ENCODE peak calls at places on chromosomes 3 and 15, in ten cellular contexts. G is GM23248; U is thoracic aorta; X is Calu3; P is fibroblast of mammary gland; J is CD8-positive, alpha-beta T cell; B is NCI-H187; Z is cardiac fibroblast; Q is colonic mucosa; Y is hepatic stellate cell. V is an unnamed sample.
A peak's percentile ranks its signal among the peaks of the same experiment; 100 is the strongest.

GRCh38 chr3:87997298-87997697 is 61.5 kb downstream of the CGGBP1 start:
- DNase-seq in P (peak; percentile 17), G (peak; percentile 33), U (no peak), B (no peak), Z (no peak), Q (no peak), Y (no peak), J (no peak), X (peak; percentile 60), V (no peak)

GRCh38 chr3:16601539-16602005 is 3.7 kb downstream of the DAZL start:
- DNase-seq in Y (no peak), Z (no peak), B (no peak), X (no peak), Q (no peak), G (no peak), P (no peak), U (no peak), J (no peak), V (no peak)

GRCh38 chr15:97446138-97446537 is 514.4 kb upstream of the ARRDC4 start:
- DNase-seq in G (no peak), B (no peak), P (no peak), U (no peak), Y (no peak), Q (no peak), Z (no peak), J (no peak), X (no peak), V (no peak)

GRCh38 chr3:134757549-134758069 is 37.5 kb upstream of the EPHB1 start:
- DNase-seq in G (no peak), J (no peak), U (no peak), Z (no peak), X (no peak), Q (no peak), B (no peak), P (no peak), Y (no peak), V (no peak)

GRCh38 chr3:107220538-107220937 is 156.7 kb upstream of the CCDC54 start:
- DNase-seq in G (no peak), Q (no peak), Y (no peak), U (no peak), X (no peak), B (no peak), P (no peak), Z (peak; percentile 65), J (no peak), V (no peak)

GRCh38 chr15:58469432-58470353 is 37.9 kb downstream of the LIPC start:
- DNase-seq in U (no peak), B (no peak), X (peak; percentile 86), Y (peak; percentile 46), Z (peak; percentile 94), Q (peak; percentile 55), G (peak; percentile 93), P (peak; percentile 90), J (no peak), V (no peak)

GRCh38 chr3:78737988-78738387 is 1029.8 kb downstream of the ROBO1 start:
- DNase-seq in Q (no peak), X (no peak), Y (no peak), B (no peak), Z (peak; percentile 61), J (no peak), P (peak; percentile 87), G (no peak), U (no peak), V (no peak)

GRCh38 chr3:144810150-144810549 is 838.5 kb downstream of the DIPK2A start:
- DNase-seq in B (no peak), Y (no peak), G (no peak), U (no peak), P (no peak), Q (no peak), X (no peak), Z (no peak), J (no peak), V (no peak)

GRCh38 chr3:12644297-12644937 is 19.5 kb downstream of the RAF1 start:
- DNase-seq in Q (no peak), B (no peak), U (no peak), J (no peak), X (no peak), G (peak; percentile 71), P (peak; percentile 69), Y (peak; percentile 54), Z (peak; percentile 74), V (no peak)

GRCh38 chr15:74627766-74628165 is 12.1 kb downstream of the CLK3 start:
- DNase-seq in Y (no peak), J (no peak), Z (no peak), B (no peak), U (no peak), G (no peak), P (no peak), X (no peak), Q (no peak), V (no peak)

GRCh38 chr15:90860942-90861675 is 7.3 kb upstream of the FURIN start:
- DNase-seq in Z (no peak), P (no peak), Y (no peak), J (no peak), U (no peak), X (no peak), B (no peak), G (no peak), Q (peak; percentile 54), V (peak; percentile 97)

GRCh38 chr15:80152896-80153876 is at the start of gene FAH:
- DNase-seq in P (peak; percentile 47), J (no peak), X (peak; percentile 16), Y (peak; percentile 46), G (peak; percentile 84), Z (no peak), B (no peak), U (no peak), Q (peak; percentile 51), V (no peak)

GRCh38 chr15:48866141-48866563 is 11.8 kb upstream of the EID1 start:
- DNase-seq in Q (no peak), G (peak; percentile 69), P (peak; percentile 42), X (no peak), Z (peak; percentile 72), U (no peak), Y (no peak), J (no peak), B (no peak), V (peak; percentile 80)

GRCh38 chr3:139655880-139656279 is 21.9 kb downstream of the NMNAT3 start:
- DNase-seq in Q (no peak), P (peak; percentile 16), G (peak; percentile 28), X (no peak), Z (peak; percentile 19), U (no peak), J (no peak), Y (no peak), B (no peak), V (no peak)

GRCh38 chr3:129063841-129064482 is 3.4 kb downstream of the GP9 start:
- DNase-seq in Y (no peak), X (no peak), P (no peak), U (no peak), J (no peak), Z (no peak), Q (peak; percentile 79), G (no peak), B (no peak), V (no peak)

GRCh38 chr15:56931674-56932507 is 13.4 kb downstream of the TCF12 start:
- DNase-seq in U (no peak), Y (no peak), J (no peak), P (no peak), B (no peak), X (no peak), Z (no peak), Q (no peak), G (no peak), V (no peak)

GRCh38 chr3:87625911-87626310 is 349.5 kb upstream of the POU1F1 start:
- DNase-seq in B (no peak), J (no peak), U (no peak), X (no peak), Z (no peak), P (no peak), G (no peak), Q (no peak), Y (no peak), V (no peak)

GRCh38 chr15:73555080-73555479 is 78.1 kb downstream of the NPTN start:
- DNase-seq in Z (no peak), G (no peak), U (no peak), X (no peak), B (no peak), Q (no peak), Y (no peak), J (no peak), P (no peak), V (no peak)

GRCh38 chr3:20729185-20729584 is 543.2 kb upstream of the SGO1 start:
- DNase-seq in X (no peak), P (no peak), J (no peak), B (no peak), G (no peak), U (no peak), Z (no peak), Q (no peak), Y (no peak), V (no peak)

GRCh38 chr3:8970971-8971589 is 7.8 kb upstream of the RAD18 start:
- DNase-seq in P (peak; percentile 67), B (peak; percentile 5), X (peak; percentile 69), G (peak; percentile 68), Q (peak; percentile 77), Z (peak; percentile 74), U (no peak), Y (peak; percentile 52), J (peak; percentile 49), V (peak; percentile 46)

GRCh38 chr3:127114337-127115070 is 78.4 kb upstream of the PRR23E start:
- DNase-seq in X (no peak), U (no peak), Q (no peak), G (no peak), Z (no peak), J (no peak), Y (no peak), P (no peak), B (peak; percentile 12), V (no peak)

GRCh38 chr3:38990621-38991020 is 61.1 kb downstream of the SCN11A start:
- DNase-seq in X (no peak), J (no peak), B (no peak), Y (no peak), G (peak; percentile 18), P (no peak), Z (no peak), U (no peak), Q (no peak), V (no peak)

GRCh38 chr15:63236272-63236671 is 41.1 kb upstream of the APH1B start:
- DNase-seq in P (peak; percentile 89), X (no peak), Z (peak; percentile 63), J (no peak), G (peak; percentile 65), Q (no peak), B (no peak), Y (peak; percentile 33), U (no peak), V (no peak)

GRCh38 chr3:124217542-124217941 is 225.6 kb upstream of the ROPN1 start:
- DNase-seq in Q (peak; percentile 50), G (peak; percentile 80), Z (peak; percentile 76), X (peak; percentile 63), P (peak; percentile 73), J (no peak), B (no peak), U (no peak), Y (peak; percentile 16), V (peak; percentile 69)

GRCh38 chr3:24128195-24129005 is 183.3 kb downstream of the NR1D2 start:
- DNase-seq in Z (peak; percentile 86), Q (no peak), X (no peak), J (no peak), G (peak; percentile 88), U (no peak), P (peak; percentile 90), Y (no peak), B (no peak), V (no peak)

GRCh38 chr3:27228805-27229204 is 140.4 kb downstream of the NEK10 start:
- DNase-seq in J (no peak), P (no peak), U (no peak), B (no peak), X (peak; percentile 13), Z (no peak), G (no peak), Q (no peak), Y (no peak), V (no peak)

GRCh38 chr3:148990211-148990610 is 1.1 kb upstream of the GYG1 start:
- DNase-seq in X (no peak), B (no peak), Q (no peak), J (no peak), G (peak; percentile 57), P (peak; percentile 40), U (no peak), Z (no peak), Y (no peak), V (no peak)

GRCh38 chr3:117104792-117105191 is 395.2 kb downstream of the TUSC7 start:
- DNase-seq in Z (no peak), P (no peak), B (no peak), Y (peak; percentile 9), J (no peak), U (no peak), X (no peak), G (no peak), Q (no peak), V (no peak)

V was measured in NCI-H460.